ENCODE peak calls at places on chromosomes 7 and 10, in six cellular contexts. E, W, V, N, F and O are unnamed samples.

GRCh38 chr10:119688033-119688508 is 36.9 kb downstream of the BAG3 start:
- DNase-seq in E (peak), W (peak), V (no peak), N (no peak), F (no peak), O (no peak)

GRCh38 chr10:91590904-91591791 is 41.7 kb downstream of the PPP1R3C start:
- DNase-seq in E (no peak), W (no peak), V (peak), N (peak), F (no peak), O (no peak)

GRCh38 chr10:59872892-59873463 is 33.4 kb downstream of the CCDC6 start:
- DNase-seq in E (peak), W (no peak), V (no peak), N (no peak), F (no peak), O (no peak)

GRCh38 chr7:143240323-143241168 is 18.7 kb downstream of the TAS2R40 start:
- DNase-seq in E (peak), W (no peak), V (peak), N (peak), F (no peak), O (peak)

GRCh38 chr10:28879875-28880381 is 202.6 kb downstream of the BAMBI start:
- DNase-seq in E (no peak), W (no peak), V (no peak), N (no peak), F (no peak), O (no peak)

GRCh38 chr7:93044147-93044810 is 73.5 kb downstream of the SAMD9 start:
- DNase-seq in E (no peak), W (no peak), V (no peak), N (no peak), F (no peak), O (no peak)

GRCh38 chr10:69160809-69161225 is 19.2 kb upstream of the SUPV3L1 start:
- DNase-seq in E (no peak), W (no peak), V (no peak), N (no peak), F (no peak), O (no peak)

GRCh38 chr10:14604181-14605142 is 170.2 kb downstream of the FAM107B start:
- DNase-seq in E (no peak), W (no peak), V (peak), N (peak), F (no peak), O (no peak)

GRCh38 chr7:3568516-3568915 is 267.5 kb downstream of the SDK1 start:
- DNase-seq in E (no peak), W (no peak), V (no peak), N (no peak), F (no peak), O (no peak)

GRCh38 chr7:2812831-2813230 is 31.3 kb downstream of the GNA12 start:
- DNase-seq in E (no peak), W (no peak), V (no peak), N (no peak), F (no peak), O (no peak)

GRCh38 chr10:114911052-114911697 is 26.8 kb upstream of the TRUB1 start:
- DNase-seq in E (no peak), W (no peak), V (no peak), N (no peak), F (no peak), O (no peak)

GRCh38 chr10:79067241-79068202 is 1.2 kb upstream of the ZMIZ1 start:
- DNase-seq in E (peak), W (peak), V (peak), N (peak), F (no peak), O (peak)

GRCh38 chr10:68870061-68870460 is 31.1 kb upstream of the DDX50 start:
- DNase-seq in E (no peak), W (no peak), V (no peak), N (no peak), F (no peak), O (no peak)

GRCh38 chr10:83274088-83274487 is 865.2 kb upstream of the GHITM start:
- DNase-seq in E (no peak), W (no peak), V (peak), N (no peak), F (no peak), O (no peak)

GRCh38 chr7:140653319-140654108 is 12.9 kb upstream of the DENND2A start:
- DNase-seq in E (peak), W (no peak), V (peak), N (peak), F (no peak), O (peak)

GRCh38 chr10:28664369-28664740 is 13.0 kb upstream of the BAMBI start:
- DNase-seq in E (no peak), W (no peak), V (no peak), N (no peak), F (no peak), O (no peak)

GRCh38 chr10:18545626-18546025 is 105.8 kb downstream of the NSUN6 start:
- DNase-seq in E (no peak), W (no peak), V (peak), N (peak), F (no peak), O (no peak)

GRCh38 chr7:24721378-24722030 is 35.8 kb downstream of the GSDME start:
- DNase-seq in E (no peak), W (no peak), V (no peak), N (no peak), F (no peak), O (no peak)

GRCh38 chr10:84391326-84391725 is 62.9 kb downstream of the CCSER2 start:
- DNase-seq in E (no peak), W (no peak), V (no peak), N (no peak), F (no peak), O (no peak)

GRCh38 chr7:29194594-29195417 is at the start of gene CHN2:
- DNase-seq in E (peak), W (no peak), V (peak), N (no peak), F (no peak), O (peak)

GRCh38 chr10:132882481-132882951 is 59.9 kb downstream of the CFAP46 start:
- DNase-seq in E (no peak), W (no peak), V (no peak), N (no peak), F (no peak), O (no peak)

GRCh38 chr10:24234784-24235183 is 25.8 kb downstream of the KIAA1217 start:
- DNase-seq in E (no peak), W (no peak), V (no peak), N (no peak), F (no peak), O (no peak)

GRCh38 chr10:4068255-4069028 is 283.4 kb upstream of the KLF6 start:
- DNase-seq in E (no peak), W (no peak), V (no peak), N (no peak), F (no peak), O (no peak)

GRCh38 chr10:5812283-5813090 is 747 bp downstream of the GDI2 start:
- DNase-seq in E (no peak), W (no peak), V (peak), N (peak), F (no peak), O (no peak)

GRCh38 chr10:30639946-30640786 is 10.6 kb upstream of the LYZL2 start:
- DNase-seq in E (peak), W (no peak), V (peak), N (peak), F (no peak), O (no peak)

GRCh38 chr7:105935250-105935649 is 27.8 kb upstream of the CDHR3 start:
- DNase-seq in E (no peak), W (no peak), V (no peak), N (no peak), F (no peak), O (no peak)

GRCh38 chr10:131638049-131638448 is 262.8 kb upstream of the PPP2R2D start:
- DNase-seq in E (no peak), W (no peak), V (no peak), N (no peak), F (no peak), O (no peak)

GRCh38 chr7:137870684-137871083 is 23.9 kb upstream of the DGKI start:
- DNase-seq in E (no peak), W (no peak), V (no peak), N (no peak), F (no peak), O (no peak)

GRCh38 chr10:69896601-69897000 is 94.9 kb downstream of the COL13A1 start:
- DNase-seq in E (no peak), W (no peak), V (no peak), N (no peak), F (no peak), O (no peak)

GRCh38 chr10:122474145-122474739 is 12.9 kb downstream of the HTRA1 start:
- DNase-seq in E (no peak), W (no peak), V (peak), N (no peak), F (no peak), O (no peak)

GRCh38 chr7:150903627-150904026 is 51.3 kb downstream of the AOC1 start:
- DNase-seq in E (no peak), W (no peak), V (peak), N (peak), F (no peak), O (no peak)

GRCh38 chr10:124756156-124756555 is 12.0 kb upstream of the FAM53B start:
- DNase-seq in E (no peak), W (no peak), V (no peak), N (no peak), F (no peak), O (no peak)

DNA sequence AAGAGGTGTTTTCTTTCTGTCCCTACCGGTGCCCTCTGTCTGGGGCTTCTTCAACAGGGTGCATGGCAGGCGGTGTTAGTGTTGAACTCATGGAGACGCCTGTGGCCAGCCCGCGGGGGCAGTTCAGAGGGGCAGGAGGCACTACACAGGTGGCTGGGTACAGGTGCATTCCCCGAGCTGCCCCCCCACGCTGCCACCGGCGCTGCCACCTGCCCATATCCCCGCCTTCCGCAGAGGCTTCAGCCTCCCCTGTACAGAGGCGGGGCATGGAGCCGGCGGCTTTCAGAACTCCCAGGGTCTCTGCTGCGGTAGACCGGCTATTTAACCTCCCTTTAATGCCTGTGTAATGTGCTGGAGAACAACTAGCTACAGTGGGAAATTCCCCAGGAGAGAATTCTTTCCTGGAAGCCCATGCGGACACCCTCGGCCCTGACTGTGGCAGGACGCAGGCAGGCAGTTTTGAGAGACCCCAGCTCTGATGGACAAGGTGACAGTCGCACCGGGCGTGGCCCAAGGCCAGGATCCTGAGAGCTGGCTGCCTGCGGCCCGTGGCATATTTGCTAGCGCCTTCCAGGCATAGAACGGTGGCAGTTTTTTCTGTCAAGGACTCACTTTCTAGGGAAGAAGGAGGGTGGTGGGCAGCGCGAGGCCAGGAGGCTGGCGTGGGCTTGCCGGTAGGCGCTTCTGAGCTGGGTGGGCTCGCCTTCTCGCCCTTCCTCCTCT is 53.7 kb upstream of the ZNF32 start:
- DNase-seq in E (no peak), W (no peak), V (no peak), N (no peak), F (no peak), O (no peak)
- TF ChIP-seq POLR2AphosphoS5 in E (no peak), W (no peak), V (no peak), N (no peak), F (no peak), O (no peak)

DNA sequence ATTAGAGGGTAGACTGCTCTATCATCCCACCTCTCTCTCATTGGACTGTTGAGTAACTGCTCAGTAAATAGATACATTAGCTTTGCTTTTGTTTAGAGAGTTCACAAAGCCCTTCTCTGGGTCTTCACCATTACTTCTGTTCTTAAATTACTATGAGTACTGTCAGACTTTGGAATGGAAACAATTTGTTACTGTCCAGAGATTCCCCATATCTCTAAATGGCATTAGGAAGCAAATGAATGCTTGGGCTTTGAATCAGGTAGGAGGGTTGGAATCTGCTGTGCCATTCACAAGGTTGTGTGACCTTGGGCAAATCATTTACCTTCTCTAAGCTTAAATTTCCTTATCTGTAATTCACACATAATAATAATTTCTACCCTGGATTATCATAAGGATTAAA is 541.0 kb upstream of the FZD8 start:
- DNase-seq in E (no peak), W (no peak), V (no peak), N (no peak), F (no peak), O (no peak)
- TF ChIP-seq GABPA in E (no peak), W (no peak), V (no peak), N (no peak), F (no peak), O (no peak)

GRCh38 chr10:74039561-74040145 is 41.7 kb downstream of the VCL start:
- DNase-seq in E (no peak), W (no peak), V (no peak), N (no peak), F (no peak), O (peak)
- TF ChIP-seq POLR2AphosphoS5 in E (no peak), W (no peak), V (peak), N (no peak), F (no peak), O (no peak)

GRCh38 chr10:90461437-90462155 is 396.2 kb downstream of the HTR7 start:
- DNase-seq in E (no peak), W (no peak), V (no peak), N (no peak), F (no peak), O (no peak)

GRCh38 chr10:90458571-90458970 is 399.3 kb downstream of the HTR7 start:
- DNase-seq in E (no peak), W (no peak), V (no peak), N (no peak), F (no peak), O (no peak)

GRCh38 chr10:90458054-90458453 is 399.8 kb downstream of the HTR7 start:
- DNase-seq in E (no peak), W (no peak), V (no peak), N (no peak), F (no peak), O (no peak)

GRCh38 chr10:90462761-90463160 is 395.1 kb downstream of the HTR7 start:
- DNase-seq in E (no peak), W (no peak), V (no peak), N (no peak), F (no peak), O (no peak)
- TF ChIP-seq GABPA in E (no peak), W (no peak), V (no peak), N (no peak), F (no peak), O (no peak)

GRCh38 chr7:142088022-142088714 is 23.4 kb upstream of the MGAM2 start:
- DNase-seq in E (no peak), W (no peak), V (no peak), N (no peak), F (no peak), O (no peak)
- TF ChIP-seq POLR2AphosphoS5 in E (no peak), W (no peak), V (no peak), N (no peak), F (no peak), O (no peak)

GRCh38 chr10:103455235-103455634 is 3.1 kb upstream of the CALHM2 start:
- DNase-seq in E (no peak), W (no peak), V (no peak), N (no peak), F (no peak), O (no peak)

GRCh38 chr10:103457896-103458583 is 660 bp downstream of the CALHM1 start:
- DNase-seq in E (no peak), W (no peak), V (no peak), N (no peak), F (no peak), O (no peak)

GRCh38 chr10:103458720-103459119 is at the start of gene CALHM1:
- DNase-seq in E (no peak), W (no peak), V (no peak), N (peak), F (no peak), O (peak)

GRCh38 chr10:103456074-103456660 is 2.5 kb downstream of the CALHM1 start:
- DNase-seq in E (no peak), W (no peak), V (no peak), N (no peak), F (no peak), O (no peak)

GRCh38 chr10:103457176-103457712 is 1.5 kb downstream of the CALHM1 start:
- DNase-seq in E (no peak), W (no peak), V (peak), N (no peak), F (no peak), O (no peak)
- TF ChIP-seq GABPA in E (no peak), W (no peak), V (no peak), N (no peak), F (no peak), O (no peak)

GRCh38 chr7:37216156-37216839 is 232.4 kb downstream of the ELMO1 start:
- DNase-seq in E (no peak), W (no peak), V (no peak), N (no peak), F (no peak), O (no peak)
- TF ChIP-seq POLR2AphosphoS5 in E (no peak), W (no peak), V (no peak), N (no peak), F (no peak), O (peak)

DNA sequence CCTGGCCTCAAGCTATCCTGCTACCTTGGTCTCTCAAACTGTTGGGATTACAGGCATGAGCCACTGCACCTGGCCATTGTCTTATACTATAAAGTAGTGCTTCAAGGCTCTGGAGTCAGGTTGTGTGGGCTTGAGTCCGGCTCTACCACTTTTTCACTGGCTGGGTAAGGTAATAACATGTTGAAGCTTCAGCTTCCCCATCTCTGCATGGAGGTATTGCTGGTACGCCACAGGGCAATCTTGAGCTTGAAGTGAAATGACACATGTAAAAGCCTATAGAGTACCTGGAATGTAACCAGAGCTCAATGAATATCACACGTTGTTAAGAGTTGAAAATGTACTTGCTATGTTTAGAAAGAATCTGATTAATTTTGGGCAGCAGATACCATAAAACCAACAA is 120.8 kb downstream of the POU6F2 start:
- DNase-seq in E (no peak), W (no peak), V (no peak), N (no peak), F (no peak), O (no peak)
- TF ChIP-seq GABPA in E (no peak), W (no peak), V (no peak), N (no peak), F (no peak), O (no peak)

DNA sequence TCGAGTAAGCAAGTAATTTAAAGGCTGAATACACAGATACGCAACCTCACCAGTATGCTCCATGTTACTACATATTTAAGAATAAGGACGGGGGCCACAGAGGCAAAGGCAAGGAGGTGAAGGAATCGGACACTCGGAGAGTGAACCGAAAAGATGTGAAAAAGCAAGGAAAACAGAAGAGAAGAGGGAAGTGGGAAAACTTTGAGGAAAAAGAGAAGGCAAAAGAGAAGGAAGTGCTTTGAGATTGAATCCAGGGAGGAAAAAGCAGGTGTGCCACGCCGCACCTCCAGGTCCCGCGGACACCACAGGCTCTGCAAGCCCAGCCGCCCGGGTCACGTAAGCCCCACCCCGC is 367 bp upstream of the AVL9 start:
- DNase-seq in E (no peak), W (no peak), V (no peak), N (no peak), F (no peak), O (no peak)
- TF ChIP-seq POLR2AphosphoS5 in E (peak), W (peak), V (peak), N (no peak), F (peak), O (peak)